ENCODE peak calls at places on chromosomes 3 and 15, in seven cellular contexts. M is mammary epithelial cell, K is PC-3, A is fibroblast of pulmonary artery, R is lower lobe of right lung, J is right atrium auricular region, X is fibroblast of the aortic adventitia. Z is an unnamed sample.

GRCh38 chr3:6605245-6605644 is 255.7 kb upstream of the GRM7 start:
- DNase-seq in X (no peak), K (no peak), A (no peak), R (no peak), J (no peak), M (no peak), Z (no peak)

GRCh38 chr3:171351676-171352075 is 108.5 kb downstream of the TNIK start:
- DNase-seq in A (peak), K (peak), J (no peak), M (peak), X (peak), R (no peak), Z (peak)

GRCh38 chr3:185362850-185363661 is at the start of gene MAP3K13:
- DNase-seq in R (peak), K (peak), A (peak), X (peak), M (peak), J (peak), Z (peak)

GRCh38 chr3:81643721-81644120 is 117.7 kb downstream of the GBE1 start:
- DNase-seq in J (no peak), K (peak), X (peak), M (no peak), R (no peak), A (peak), Z (peak)

GRCh38 chr3:29514912-29515311 is 234.0 kb downstream of the RBMS3 start:
- DNase-seq in J (no peak), A (no peak), X (no peak), R (no peak), M (no peak), K (peak), Z (no peak)

GRCh38 chr15:56971571-56971970 is 53.1 kb downstream of the TCF12 start:
- DNase-seq in X (peak), J (no peak), A (no peak), K (no peak), M (no peak), R (no peak), Z (no peak)

GRCh38 chr3:48592519-48593087 is 2.5 kb downstream of the COL7A1 start:
- DNase-seq in A (no peak), J (no peak), X (no peak), R (no peak), M (no peak), K (no peak), Z (peak)

GRCh38 chr15:51366911-51367310 is 25.5 kb downstream of the GLDN start:
- DNase-seq in M (peak), A (peak), X (peak), J (no peak), K (peak), R (no peak), Z (peak)

GRCh38 chr3:55297235-55297634 is 189.9 kb downstream of the WNT5A start:
- DNase-seq in A (no peak), R (no peak), K (no peak), J (no peak), M (no peak), X (no peak), Z (no peak)

GRCh38 chr3:148389916-148390315 is 307.8 kb upstream of the AGTR1 start:
- DNase-seq in M (no peak), A (peak), K (no peak), J (no peak), R (no peak), X (no peak), Z (peak)

GRCh38 chr3:132352556-132353143 is 35.4 kb downstream of the ACP3 start:
- DNase-seq in M (peak), R (no peak), X (peak), K (peak), J (peak), A (peak), Z (peak)

GRCh38 chr3:128340904-128341555 is 125.7 kb downstream of the DNAJB8 start:
- DNase-seq in X (no peak), K (no peak), A (no peak), J (no peak), R (peak), M (no peak), Z (no peak)

GRCh38 chr3:127455541-127456450 is 134.7 kb downstream of the TPRA1 start:
- DNase-seq in M (peak), J (no peak), K (peak), A (peak), X (peak), R (peak), Z (peak)

GRCh38 chr3:121651684-121652083 is 9.0 kb downstream of the HCLS1 start:
- DNase-seq in A (peak), X (no peak), K (peak), J (no peak), M (no peak), R (no peak), Z (no peak)

GRCh38 chr3:46370784-46371183 is at the start of gene CCR5:
- DNase-seq in R (no peak), X (peak), A (no peak), J (no peak), K (peak), M (no peak), Z (no peak)
- H3K4me3 ChIP-seq in R (peak), X (no peak), A (no peak), J (no peak), K (no peak), M (no peak), Z (no peak)

DNA sequence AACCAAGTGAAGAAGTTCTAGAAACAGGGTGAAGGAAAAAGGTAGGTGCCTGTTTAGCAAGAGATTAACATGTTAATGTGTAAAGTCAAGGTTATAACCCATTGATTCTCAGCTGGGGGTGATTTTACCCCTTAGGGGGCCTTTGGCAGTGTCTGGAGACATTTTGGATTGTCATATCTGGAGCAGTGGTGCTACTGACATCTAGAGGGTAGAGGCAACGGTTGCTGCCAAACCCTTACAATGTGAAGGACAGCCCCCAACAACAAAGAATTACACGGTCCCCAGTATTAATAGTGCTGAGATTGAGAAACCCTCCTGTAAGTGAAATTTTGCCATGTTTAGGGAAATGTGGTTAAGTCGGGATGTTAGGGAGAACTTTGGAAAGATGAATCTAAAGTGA is 74.7 kb downstream of the CRYBG3 start:
- DNase-seq in J (no peak), M (no peak), X (no peak), K (no peak), A (no peak), R (no peak), Z (no peak)
- TF ChIP-seq CTCF in J (no peak), M (no peak), X (no peak), K (peak), A (no peak), R (no peak), Z (no peak)

DNA sequence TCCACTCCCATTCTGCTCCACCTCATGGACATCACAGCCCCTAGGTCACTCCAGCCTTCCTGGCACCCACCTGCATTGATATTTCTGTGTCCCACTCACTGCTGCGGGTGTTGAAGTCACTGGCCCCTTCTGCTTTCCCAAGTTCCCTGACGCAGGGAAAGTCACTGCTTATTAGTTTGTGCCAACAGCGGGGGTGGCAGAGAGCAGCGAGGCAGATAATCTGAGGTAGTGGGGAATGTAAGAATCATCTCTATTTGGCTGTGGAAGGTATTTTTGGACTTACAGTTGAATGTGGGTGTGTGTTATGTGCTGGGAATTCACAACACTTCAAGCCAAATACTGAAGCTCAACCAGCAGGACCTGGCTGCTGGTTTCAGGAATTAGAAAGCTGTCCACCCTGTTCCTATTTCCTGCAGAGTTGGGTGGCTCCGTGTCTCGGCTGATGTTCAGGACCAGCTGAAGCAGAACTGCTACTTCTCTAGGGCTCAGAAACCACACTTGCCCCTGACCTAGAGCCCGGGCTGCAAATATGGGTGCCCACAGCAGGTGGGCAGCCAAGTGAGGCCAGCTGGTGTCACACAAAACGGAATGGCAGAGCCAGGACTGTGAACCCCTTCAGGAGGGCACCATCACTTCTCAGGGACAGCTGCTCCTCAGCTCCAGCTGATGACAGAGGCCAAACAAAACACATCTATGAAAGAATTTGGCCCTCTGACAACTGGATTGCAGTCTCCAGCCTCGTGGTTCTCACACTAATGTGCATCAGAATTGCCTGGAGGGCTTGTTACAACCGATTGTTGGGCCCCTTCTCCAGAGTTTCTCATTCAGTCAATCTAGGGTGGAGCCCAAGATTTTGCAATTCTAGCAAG is 57.7 kb downstream of the SEMA5B start:
- DNase-seq in R (no peak), A (peak), K (peak), X (peak), J (no peak), M (peak), Z (peak)
- H3K4me3 ChIP-seq in R (no peak), A (no peak), K (no peak), X (no peak), J (no peak), M (no peak), Z (no peak)

DNA sequence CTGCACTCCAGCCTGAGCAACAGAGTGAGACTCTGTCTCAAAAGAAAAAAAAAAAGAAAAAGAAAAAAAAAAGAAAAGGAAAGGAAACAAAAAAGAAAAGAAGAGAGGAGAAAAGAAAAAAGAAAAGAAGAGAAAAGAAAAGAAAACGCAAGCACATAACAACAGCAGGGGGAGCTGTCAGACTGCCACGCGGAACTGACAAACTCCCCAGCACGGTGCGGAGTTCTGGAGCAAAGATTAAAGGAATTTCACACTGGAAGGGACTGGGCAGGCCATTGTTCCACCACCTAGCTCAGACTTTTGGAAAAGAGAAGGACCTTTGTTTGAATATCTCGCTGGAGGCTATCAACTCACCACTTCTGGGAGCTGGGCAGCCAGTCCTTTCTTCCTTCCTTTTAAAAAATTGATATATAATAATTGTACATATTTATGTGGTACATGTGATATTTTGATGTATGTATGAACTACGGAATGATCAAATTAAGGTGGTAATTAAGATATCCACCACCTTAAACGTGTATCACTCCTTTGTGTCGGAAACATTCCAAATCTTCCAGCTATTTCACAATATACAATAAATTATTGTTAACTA is 40.5 kb downstream of the DPPA2 start:
- DNase-seq in K (peak), M (peak), X (peak), A (peak), J (no peak), R (no peak), Z (peak)
- TF ChIP-seq CTCF in K (peak), M (peak), X (peak), A (peak), J (peak), R (peak), Z (peak)

GRCh38 chr3:9214599-9214998 is 34.8 kb downstream of the SRGAP3 start:
- DNase-seq in X (peak), J (no peak), M (peak), A (peak), R (no peak), K (peak), Z (peak)

GRCh38 chr3:9216736-9217135 is 32.7 kb downstream of the SRGAP3 start:
- DNase-seq in X (no peak), R (no peak), J (no peak), A (no peak), K (peak), M (peak), Z (peak)

GRCh38 chr3:9213019-9213646 is 36.3 kb downstream of the SRGAP3 start:
- DNase-seq in X (no peak), M (no peak), K (peak), A (no peak), J (no peak), R (no peak), Z (no peak)

GRCh38 chr3:9211155-9211950 is 38.1 kb downstream of the SRGAP3 start:
- DNase-seq in R (no peak), M (peak), K (peak), A (no peak), X (peak), J (no peak), Z (peak)

DNA sequence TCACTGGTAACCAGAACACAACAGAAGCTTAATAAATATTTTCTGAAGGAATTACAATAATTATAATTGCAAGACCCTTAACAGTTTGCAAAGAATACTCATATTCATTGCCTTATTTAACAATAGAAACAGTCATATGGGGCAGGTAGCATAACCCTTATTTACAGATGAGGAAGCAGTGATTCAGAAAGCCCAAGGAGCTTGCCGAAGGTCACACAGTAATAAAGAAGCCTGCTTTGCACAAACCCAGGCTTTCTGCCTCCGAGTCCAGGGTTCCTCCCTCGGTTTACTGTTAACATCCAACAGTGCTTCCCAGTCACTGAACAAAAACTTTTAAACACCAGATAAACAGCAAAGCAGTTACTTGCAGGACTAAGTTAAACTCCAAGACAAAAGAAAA is 35.3 kb downstream of the SRGAP3 start:
- DNase-seq in M (no peak), R (no peak), X (no peak), K (peak), J (no peak), A (no peak), Z (no peak)
- H3K4me3 ChIP-seq in M (no peak), R (no peak), X (no peak), K (peak), J (no peak), A (no peak), Z (no peak)

GRCh38 chr15:22795206-22796063 is 9.0 kb downstream of the NIPA1 start:
- DNase-seq in M (no peak), X (no peak), A (no peak), R (no peak), K (no peak), J (no peak), Z (no peak)
- TF ChIP-seq CTCF in M (no peak), X (no peak), A (no peak), R (no peak), K (no peak), J (no peak), Z (no peak)